ENCODE peak calls at places on chromosomes 5 and 9, in four cellular contexts. One of them, this sample, is unnamed.

GRCh38 chr9:136119259-136120118 is 814 bp upstream of the TMEM250 start:
- DNase-seq in kidney epithelial cell: no peak
- DNase-seq in neural progenitor cell: peak
- DNase-seq in fibroblast of lung: peak
- DNase-seq in this sample: no peak

GRCh38 chr5:172716796-172717313 is 54.1 kb downstream of the DUSP1 start:
- DNase-seq in kidney epithelial cell: peak
- DNase-seq in neural progenitor cell: peak
- DNase-seq in fibroblast of lung: peak
- DNase-seq in this sample: peak

GRCh38 chr5:170633235-170634041 is 129.6 kb downstream of the KCNIP1 start:
- DNase-seq in kidney epithelial cell: peak
- DNase-seq in neural progenitor cell: peak
- DNase-seq in fibroblast of lung: peak
- DNase-seq in this sample: peak

GRCh38 chr9:35844628-35845301 is 15.7 kb downstream of the TMEM8B start:
- DNase-seq in kidney epithelial cell: peak
- DNase-seq in neural progenitor cell: no peak
- DNase-seq in fibroblast of lung: peak
- DNase-seq in this sample: peak

GRCh38 chr5:134577022-134577795 is 51.7 kb downstream of the JADE2 start:
- DNase-seq in kidney epithelial cell: no peak
- DNase-seq in neural progenitor cell: no peak
- DNase-seq in fibroblast of lung: peak
- DNase-seq in this sample: no peak

GRCh38 chr9:20508242-20508641 is 114.1 kb downstream of the MLLT3 start:
- DNase-seq in kidney epithelial cell: no peak
- DNase-seq in neural progenitor cell: no peak
- DNase-seq in fibroblast of lung: no peak
- DNase-seq in this sample: no peak

GRCh38 chr5:79849486-79850315 is 141.4 kb downstream of the MTX3 start:
- DNase-seq in kidney epithelial cell: no peak
- DNase-seq in neural progenitor cell: no peak
- DNase-seq in fibroblast of lung: no peak
- DNase-seq in this sample: no peak

GRCh38 chr9:136549010-136549980 is 3.4 kb upstream of the NOTCH1 start:
- DNase-seq in kidney epithelial cell: no peak
- DNase-seq in neural progenitor cell: no peak
- DNase-seq in fibroblast of lung: no peak
- DNase-seq in this sample: no peak

GRCh38 chr5:29672678-29673077 is 1520.8 kb upstream of the CDH6 start:
- DNase-seq in kidney epithelial cell: no peak
- DNase-seq in neural progenitor cell: no peak
- DNase-seq in fibroblast of lung: no peak
- DNase-seq in this sample: no peak

GRCh38 chr5:101976933-101977332 is 319.2 kb downstream of the SLCO4C1 start:
- DNase-seq in kidney epithelial cell: no peak
- DNase-seq in neural progenitor cell: no peak
- DNase-seq in fibroblast of lung: no peak
- DNase-seq in this sample: no peak

GRCh38 chr9:94929373-94929764 is 202.9 kb downstream of the AOPEP start:
- DNase-seq in kidney epithelial cell: no peak
- DNase-seq in neural progenitor cell: no peak
- DNase-seq in fibroblast of lung: peak
- DNase-seq in this sample: no peak

GRCh38 chr9:126055386-126055785 is 271.2 kb upstream of the MVB12B start:
- DNase-seq in kidney epithelial cell: peak
- DNase-seq in neural progenitor cell: no peak
- DNase-seq in fibroblast of lung: peak
- DNase-seq in this sample: no peak

GRCh38 chr5:88677943-88678779 is 204.8 kb downstream of the MEF2C start:
- DNase-seq in kidney epithelial cell: no peak
- DNase-seq in neural progenitor cell: peak
- DNase-seq in fibroblast of lung: peak
- DNase-seq in this sample: no peak

GRCh38 chr5:93789173-93790070 is 48.0 kb upstream of the POU5F2 start:
- DNase-seq in kidney epithelial cell: no peak
- DNase-seq in neural progenitor cell: no peak
- DNase-seq in fibroblast of lung: peak
- DNase-seq in this sample: no peak

GRCh38 chr9:112378441-112379176 is 1.3 kb upstream of the HSDL2 start:
- DNase-seq in kidney epithelial cell: no peak
- DNase-seq in neural progenitor cell: no peak
- DNase-seq in fibroblast of lung: peak
- DNase-seq in this sample: no peak

GRCh38 chr9:125227761-125228160 is 13.4 kb downstream of the HSPA5 start:
- DNase-seq in kidney epithelial cell: no peak
- DNase-seq in neural progenitor cell: no peak
- DNase-seq in fibroblast of lung: no peak
- DNase-seq in this sample: no peak

GRCh38 chr9:136245194-136246150 is at the start of gene QSOX2:
- DNase-seq in kidney epithelial cell: no peak
- DNase-seq in neural progenitor cell: peak
- DNase-seq in fibroblast of lung: peak
- DNase-seq in this sample: peak

GRCh38 chr5:54285573-54286124 is 24.7 kb downstream of the ARL15 start:
- DNase-seq in kidney epithelial cell: no peak
- DNase-seq in neural progenitor cell: no peak
- DNase-seq in fibroblast of lung: no peak
- DNase-seq in this sample: no peak

GRCh38 chr5:116415182-116415581 is 159.4 kb downstream of the SEMA6A start:
- DNase-seq in kidney epithelial cell: no peak
- DNase-seq in neural progenitor cell: no peak
- DNase-seq in fibroblast of lung: no peak
- DNase-seq in this sample: no peak

GRCh38 chr9:104386020-104386419 is 118.0 kb upstream of the OR13F1 start:
- DNase-seq in kidney epithelial cell: no peak
- DNase-seq in neural progenitor cell: no peak
- DNase-seq in fibroblast of lung: no peak
- DNase-seq in this sample: no peak

GRCh38 chr9:132040808-132041207 is 38.9 kb downstream of the MED27 start:
- DNase-seq in kidney epithelial cell: no peak
- DNase-seq in neural progenitor cell: no peak
- DNase-seq in fibroblast of lung: no peak
- DNase-seq in this sample: no peak

DNA sequence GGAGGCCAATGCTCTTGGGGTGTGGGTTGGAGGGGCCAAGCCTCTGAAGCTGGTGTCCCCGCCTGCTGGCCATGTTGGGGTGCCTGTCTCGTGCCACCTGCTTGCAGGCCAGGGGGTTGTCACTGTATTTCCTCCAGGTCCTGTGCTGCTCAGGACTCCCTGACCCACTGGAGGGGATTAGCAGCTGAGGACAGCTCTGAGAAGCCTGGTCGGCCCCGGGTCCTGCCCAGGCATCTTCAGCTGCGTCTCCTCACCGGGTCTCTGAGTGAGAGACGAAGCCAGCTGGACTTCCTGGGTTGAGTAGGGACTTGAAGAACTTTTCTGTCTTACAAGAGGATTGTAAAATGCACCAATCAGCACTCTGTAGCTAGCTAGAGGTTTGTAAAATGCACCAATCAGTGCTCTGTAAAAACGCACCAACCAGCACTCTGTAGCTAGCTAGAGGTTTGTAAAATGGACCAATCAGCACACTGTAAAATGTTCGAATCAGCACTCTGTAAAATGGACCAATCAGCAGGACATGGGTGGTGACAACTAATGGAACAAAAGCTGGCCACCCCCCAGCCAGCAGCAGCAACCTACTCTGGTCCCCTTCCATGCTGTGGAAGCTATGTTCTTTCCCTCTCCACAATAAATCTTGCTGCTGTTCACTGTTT is 20.6 kb upstream of the SLC9A3 start:
- DNase-seq in kidney epithelial cell: no peak
- DNase-seq in neural progenitor cell: no peak
- DNase-seq in fibroblast of lung: no peak
- DNase-seq in this sample: no peak
- H3K4me3 ChIP-seq in kidney epithelial cell: no peak
- H3K4me3 ChIP-seq in neural progenitor cell: no peak
- H3K4me3 ChIP-seq in fibroblast of lung: no peak
- H3K4me3 ChIP-seq in this sample: no peak

GRCh38 chr5:177312649-177313181 is 1.0 kb upstream of the MXD3 start:
- DNase-seq in kidney epithelial cell: no peak
- DNase-seq in neural progenitor cell: peak
- DNase-seq in fibroblast of lung: peak
- DNase-seq in this sample: peak
- H3K4me3 ChIP-seq in kidney epithelial cell: peak
- H3K4me3 ChIP-seq in neural progenitor cell: peak
- H3K4me3 ChIP-seq in fibroblast of lung: peak
- H3K4me3 ChIP-seq in this sample: peak

GRCh38 chr5:142569905-142570304 is 116.0 kb downstream of the FGF1 start:
- DNase-seq in kidney epithelial cell: no peak
- DNase-seq in neural progenitor cell: no peak
- DNase-seq in fibroblast of lung: no peak
- DNase-seq in this sample: no peak

GRCh38 chr5:142571921-142572320 is 114.0 kb downstream of the FGF1 start:
- DNase-seq in kidney epithelial cell: no peak
- DNase-seq in neural progenitor cell: no peak
- DNase-seq in fibroblast of lung: no peak
- DNase-seq in this sample: no peak

GRCh38 chr5:142571351-142571750 is 114.5 kb downstream of the FGF1 start:
- DNase-seq in kidney epithelial cell: no peak
- DNase-seq in neural progenitor cell: no peak
- DNase-seq in fibroblast of lung: no peak
- DNase-seq in this sample: no peak

GRCh38 chr5:142568271-142568995 is 117.5 kb downstream of the FGF1 start:
- DNase-seq in kidney epithelial cell: no peak
- DNase-seq in neural progenitor cell: no peak
- DNase-seq in fibroblast of lung: peak
- DNase-seq in this sample: no peak

DNA sequence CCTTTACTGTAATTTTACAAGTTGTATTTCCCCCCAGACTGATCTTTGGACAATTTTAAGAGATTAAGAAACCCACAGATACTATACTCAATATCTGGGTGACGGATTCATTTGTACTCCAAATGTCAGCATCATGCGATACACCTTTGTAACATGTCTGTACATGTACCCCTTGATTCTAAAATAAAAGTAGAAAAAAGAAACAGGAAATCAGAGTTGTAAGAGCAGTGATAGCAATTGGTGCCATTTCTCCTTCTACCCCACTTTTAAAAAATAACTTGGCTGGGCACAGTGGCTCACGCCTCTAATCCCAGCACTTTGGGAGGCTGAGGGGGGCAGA is 116.9 kb downstream of the FGF1 start:
- DNase-seq in kidney epithelial cell: no peak
- DNase-seq in neural progenitor cell: no peak
- DNase-seq in fibroblast of lung: no peak
- DNase-seq in this sample: no peak
- H3K4me3 ChIP-seq in kidney epithelial cell: no peak
- H3K4me3 ChIP-seq in neural progenitor cell: no peak
- H3K4me3 ChIP-seq in fibroblast of lung: no peak
- H3K4me3 ChIP-seq in this sample: no peak

GRCh38 chr9:71549023-71549422 is 219.3 kb downstream of the CEMIP2 start:
- DNase-seq in kidney epithelial cell: no peak
- DNase-seq in neural progenitor cell: no peak
- DNase-seq in fibroblast of lung: no peak
- DNase-seq in this sample: no peak
- H3K4me3 ChIP-seq in kidney epithelial cell: no peak
- H3K4me3 ChIP-seq in neural progenitor cell: no peak
- H3K4me3 ChIP-seq in fibroblast of lung: no peak
- H3K4me3 ChIP-seq in this sample: no peak

GRCh38 chr5:40680741-40681350 is 1.1 kb downstream of the PTGER4 start:
- DNase-seq in kidney epithelial cell: no peak
- DNase-seq in neural progenitor cell: peak
- DNase-seq in fibroblast of lung: no peak
- DNase-seq in this sample: no peak
- H3K4me3 ChIP-seq in kidney epithelial cell: peak
- H3K4me3 ChIP-seq in neural progenitor cell: peak
- H3K4me3 ChIP-seq in fibroblast of lung: peak
- H3K4me3 ChIP-seq in this sample: peak

DNA sequence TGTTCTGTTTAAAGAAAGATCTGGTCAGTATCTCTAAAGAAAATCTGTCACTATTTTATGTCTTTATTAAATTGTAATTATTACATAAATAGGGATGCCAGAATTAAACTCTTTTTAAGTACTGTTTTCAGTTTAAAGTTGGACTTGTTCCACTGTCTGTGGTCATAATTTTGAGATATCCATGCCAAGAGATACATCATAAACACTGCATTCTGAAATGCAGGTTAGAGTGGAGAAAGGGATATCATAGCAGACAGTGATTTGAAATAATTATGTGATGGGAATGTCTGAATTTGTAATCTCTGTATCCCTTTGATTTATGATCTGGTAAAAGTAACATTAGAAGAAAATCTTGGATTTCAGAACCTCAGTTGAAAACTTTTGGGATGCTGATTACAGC is 222.1 kb downstream of the GOLPH3 start:
- DNase-seq in kidney epithelial cell: no peak
- DNase-seq in neural progenitor cell: no peak
- DNase-seq in fibroblast of lung: peak
- DNase-seq in this sample: no peak
- H3K4me3 ChIP-seq in kidney epithelial cell: no peak
- H3K4me3 ChIP-seq in neural progenitor cell: no peak
- H3K4me3 ChIP-seq in fibroblast of lung: no peak
- H3K4me3 ChIP-seq in this sample: no peak

DNA sequence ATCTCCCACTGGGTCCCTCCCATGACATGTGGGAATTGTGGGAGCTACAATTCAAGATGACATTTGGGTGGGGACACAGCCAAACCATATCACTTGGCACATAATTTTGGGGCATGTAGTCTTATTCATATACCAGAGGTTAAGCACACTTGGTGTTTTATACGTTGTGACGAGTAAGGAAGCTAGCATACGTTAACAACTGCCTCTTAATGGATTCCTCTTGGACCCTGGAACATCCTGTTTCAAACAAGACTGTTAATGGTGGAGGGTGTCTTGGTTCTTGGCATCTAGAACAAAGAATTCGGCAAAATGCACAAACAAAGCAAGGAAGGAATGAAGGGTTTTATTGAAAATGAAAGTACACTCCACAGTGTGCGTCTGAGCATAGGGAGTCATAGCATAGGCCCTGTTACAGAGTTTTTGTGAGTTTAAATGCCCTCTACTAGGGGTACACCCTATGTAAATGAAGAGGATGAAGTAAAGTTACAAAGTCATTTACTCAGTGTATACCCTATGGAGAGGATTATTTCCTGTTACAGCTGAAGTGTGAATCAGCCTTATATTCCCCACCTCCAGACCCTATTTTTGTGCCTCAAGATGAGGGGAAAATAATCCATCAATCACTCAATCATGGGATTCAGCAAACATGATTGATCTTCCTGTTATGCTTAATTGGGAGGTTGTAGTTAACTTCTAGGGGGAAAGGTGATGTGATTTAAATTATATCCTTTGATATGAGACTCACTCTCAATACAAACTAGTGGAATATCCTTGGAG is 84.7 kb upstream of the MYO10 start:
- DNase-seq in kidney epithelial cell: no peak
- DNase-seq in neural progenitor cell: no peak
- DNase-seq in fibroblast of lung: no peak
- DNase-seq in this sample: no peak
- H3K4me3 ChIP-seq in kidney epithelial cell: no peak
- H3K4me3 ChIP-seq in neural progenitor cell: no peak
- H3K4me3 ChIP-seq in fibroblast of lung: peak
- H3K4me3 ChIP-seq in this sample: no peak